ENCODE peak calls at places on chromosome 9, in six cellular contexts. C is DMS153, I is nephron progenitor cell, P is GM12891, A is NCI-H524, Z is NCI-H510A treated with DMSO at 0.1 percent for 48 hours. Y is an unnamed sample.

GRCh38 chr9:84000186-84000585 is 19.6 kb downstream of the RMI1 start:
- DNase-seq in C (no peak), I (no peak), P (no peak), A (no peak), Z (no peak), Y (no peak)

GRCh38 chr9:94697972-94698581 is 28.4 kb upstream of the AOPEP start:
- DNase-seq in C (peak; percentile 31), I (peak; percentile 11), P (no peak), A (no peak), Z (peak; percentile 26), Y (peak; percentile 47)

GRCh38 chr9:96121162-96121561 is 180.8 kb downstream of the HSD17B3 start:
- DNase-seq in C (no peak), I (no peak), P (no peak), A (no peak), Z (no peak), Y (no peak)

GRCh38 chr9:100191264-100191663 is 92.2 kb downstream of the INVS start:
- DNase-seq in C (no peak), I (no peak), P (no peak), A (no peak), Z (no peak), Y (no peak)

GRCh38 chr9:124716795-124717194 is 54.3 kb downstream of the NR6A1 start:
- DNase-seq in C (no peak), I (no peak), P (no peak), A (no peak), Z (no peak), Y (no peak)

GRCh38 chr9:15354713-15355112 is 47.7 kb upstream of the TTC39B start:
- DNase-seq in C (no peak), I (no peak), P (no peak), A (peak; percentile 65), Z (peak; percentile 16), Y (no peak)

GRCh38 chr9:36968574-36969215 is 65.4 kb downstream of the PAX5 start:
- DNase-seq in C (no peak), I (no peak), P (no peak), A (no peak), Z (no peak), Y (no peak)

GRCh38 chr9:99169982-99170761 is 51.6 kb downstream of the ALG2 start:
- DNase-seq in C (no peak), I (peak; percentile 64), P (no peak), A (peak; percentile 38), Z (peak; percentile 24), Y (no peak)

GRCh38 chr9:122350577-122351355 is 20.1 kb upstream of the PTGS1 start:
- DNase-seq in C (peak; percentile 59), I (peak; percentile 89), P (peak; percentile 80), A (peak; percentile 82), Z (peak; percentile 70), Y (peak; percentile 89)

GRCh38 chr9:91914404-91914803 is 35.6 kb downstream of the ROR2 start:
- DNase-seq in C (no peak), I (no peak), P (no peak), A (no peak), Z (no peak), Y (no peak)

GRCh38 chr9:136120119-136120393 is 1.4 kb upstream of the TMEM250 start:
- DNase-seq in C (no peak), I (no peak), P (no peak), A (no peak), Z (no peak), Y (no peak)

Y was measured in SJCRH30.